ENCODE peak calls at places on chromosomes 11 and 22, in six cellular contexts. Y is lower leg skin, E is occipital lobe, L is HT-29, Z is dermis microvascular lymphatic vessel endothelial cell, C is AG10803. S is an unnamed sample.

GRCh38 chr11:65856689-65857499 is 1.1 kb downstream of the CFL1 start:
- DNase-seq in C (peak), L (peak), Z (no peak), Y (peak), E (peak), S (peak)

GRCh38 chr22:37406836-37407235 is 20.4 kb downstream of the ELFN2 start:
- DNase-seq in Z (no peak), E (no peak), Y (no peak), C (no peak), L (no peak), S (no peak)

GRCh38 chr11:334264-335033 is 13.8 kb upstream of the IFITM3 start:
- DNase-seq in E (no peak), L (no peak), Y (no peak), Z (no peak), C (no peak), S (no peak)

GRCh38 chr11:86141645-86142569 is 73.0 kb upstream of the PICALM start:
- DNase-seq in E (no peak), L (no peak), C (peak), Y (no peak), Z (no peak), S (no peak)

GRCh38 chr11:126111458-126112116 is 48.9 kb upstream of the CDON start:
- DNase-seq in L (no peak), Y (no peak), Z (no peak), C (no peak), E (no peak), S (no peak)

GRCh38 chr11:121964591-121964990 is 151.4 kb downstream of the BLID start:
- DNase-seq in Y (no peak), Z (peak), E (no peak), C (peak), L (no peak), S (no peak)

GRCh38 chr22:28172948-28173360 is 253.9 kb upstream of the PITPNB start:
- DNase-seq in Y (no peak), C (no peak), Z (no peak), E (no peak), L (peak), S (no peak)

GRCh38 chr11:11022126-11022730 is 164.4 kb upstream of the ZBED5 start:
- DNase-seq in Y (no peak), L (peak), C (peak), E (no peak), Z (no peak), S (no peak)

GRCh38 chr11:57646221-57646620 is 3.5 kb downstream of the YPEL4 start:
- DNase-seq in Z (no peak), E (no peak), C (no peak), Y (no peak), L (no peak), S (no peak)

GRCh38 chr11:73330569-73331093 is 22.6 kb downstream of the ARHGEF17 start:
- DNase-seq in Z (no peak), Y (no peak), E (no peak), C (no peak), L (peak), S (no peak)

GRCh38 chr11:61121917-61122316 is 19.6 kb downstream of the CD5 start:
- DNase-seq in Y (no peak), Z (no peak), L (no peak), C (no peak), E (no peak), S (no peak)

GRCh38 chr11:36578458-36578857 is 10.7 kb downstream of the RAG1 start:
- DNase-seq in L (no peak), Z (no peak), E (no peak), C (no peak), Y (no peak), S (no peak)

GRCh38 chr11:46588915-46589314 is 4.9 kb downstream of the AMBRA1 start:
- DNase-seq in Y (no peak), E (no peak), Z (no peak), L (peak), C (no peak), S (no peak)

GRCh38 chr11:33723238-33723881 is 12.9 kb downstream of the CD59 start:
- DNase-seq in L (no peak), C (peak), E (no peak), Y (peak), Z (no peak), S (no peak)

GRCh38 chr11:64831411-64831891 is 13.0 kb downstream of the CDC42BPG start:
- DNase-seq in Y (no peak), L (no peak), E (no peak), C (no peak), Z (no peak), S (no peak)

GRCh38 chr11:42249401-42249800 is 789.9 kb upstream of the LRRC4C start:
- DNase-seq in L (no peak), Z (no peak), E (no peak), C (no peak), Y (no peak), S (no peak)

GRCh38 chr11:33147559-33147958 is 13.7 kb downstream of the CSTF3 start:
- DNase-seq in Z (no peak), Y (no peak), E (no peak), C (no peak), L (no peak), S (no peak)

S was measured in anterior cingulate cortex.